ENCODE peak calls at places on chromosome 5, in five cellular contexts. A is activated naive CD4-positive, alpha-beta T cell treated with Interleukin-2 at 50 U/mL for 16 hours; Q is C1 segment of cervical spinal cord; R is astrocyte; F is GM13977. C is an unnamed sample.

GRCh38 chr5:81750308-81751008 is 439 bp downstream of the SSBP2 start:
- DNase-seq in F (peak), Q (no peak), A (peak), R (no peak), C (no peak)

GRCh38 chr5:22577006-22577405 is 276.1 kb downstream of the CDH12 start:
- DNase-seq in R (no peak), A (no peak), F (no peak), Q (no peak), C (no peak)

GRCh38 chr5:110727025-110727314 is 499 bp upstream of the TMEM232 start:
- DNase-seq in A (no peak), R (no peak), F (no peak), Q (no peak), C (no peak)

GRCh38 chr5:95709967-95710650 is 21.0 kb upstream of the RHOBTB3 start:
- DNase-seq in R (no peak), A (no peak), Q (no peak), F (no peak), C (no peak)

GRCh38 chr5:115296130-115296997 is at the start of gene CCDC112:
- DNase-seq in Q (peak), A (peak), R (peak), F (peak), C (peak)

GRCh38 chr5:180872419-180872818 is 11.3 kb upstream of the ZFP62 start:
- DNase-seq in A (no peak), F (no peak), R (no peak), Q (no peak), C (no peak)

GRCh38 chr5:169161022-169161680 is 139.8 kb downstream of the SLIT3 start:
- DNase-seq in R (peak), A (no peak), Q (no peak), F (no peak), C (no peak)

GRCh38 chr5:35651002-35651756 is 33.5 kb downstream of the SPEF2 start:
- DNase-seq in Q (no peak), A (peak), F (peak), R (peak), C (peak)

GRCh38 chr5:179700401-179700918 is 1.7 kb downstream of the CANX start:
- DNase-seq in R (peak), Q (no peak), A (no peak), F (no peak), C (no peak)

GRCh38 chr5:82107277-82107676 is 135.5 kb downstream of the ATG10 start:
- DNase-seq in A (no peak), Q (no peak), F (no peak), R (peak), C (no peak)

GRCh38 chr5:139852696-139853095 is 57.1 kb downstream of the PSD2 start:
- DNase-seq in Q (no peak), A (no peak), R (no peak), F (no peak), C (no peak)

GRCh38 chr5:10452768-10453331 is 11.2 kb downstream of the ROPN1L start:
- DNase-seq in Q (no peak), R (peak), F (peak), A (no peak), C (peak)

GRCh38 chr5:157516626-157517325 is 56.8 kb downstream of the NIPAL4 start:
- DNase-seq in F (no peak), R (peak), A (no peak), Q (no peak), C (no peak)

GRCh38 chr5:119578937-119579336 is 50.4 kb upstream of the FAM170A start:
- DNase-seq in R (no peak), Q (no peak), A (no peak), F (no peak), C (peak)

GRCh38 chr5:141512390-141513020 is 23.6 kb downstream of the PCDHGC5 start:
- DNase-seq in R (peak), F (peak), Q (no peak), A (peak), C (peak)

GRCh38 chr5:13994606-13995336 is 50.3 kb upstream of the DNAH5 start:
- DNase-seq in R (no peak), F (no peak), Q (no peak), A (no peak), C (peak)

GRCh38 chr5:115461506-115462290 is 82.9 kb downstream of the FEM1C start:
- DNase-seq in F (no peak), Q (no peak), R (peak), A (no peak), C (no peak)

GRCh38 chr5:18068851-18069250 is 434.6 kb downstream of the TAF11L14 start:
- DNase-seq in R (no peak), F (no peak), A (no peak), Q (no peak), C (no peak)

GRCh38 chr5:525164-525761 is 1.0 kb upstream of the SLC9A3 start:
- DNase-seq in Q (no peak), F (no peak), A (no peak), R (no peak), C (no peak)

GRCh38 chr5:53406630-53407316 is 73.7 kb upstream of the FST start:
- DNase-seq in A (no peak), F (no peak), R (peak), Q (no peak), C (no peak)

GRCh38 chr5:128202320-128202719 is 118.8 kb downstream of the SLC12A2 start:
- DNase-seq in A (no peak), R (no peak), Q (no peak), F (no peak), C (no peak)

GRCh38 chr5:72508241-72509170 is 1.3 kb upstream of the ZNF366 start:
- DNase-seq in F (peak), R (no peak), A (no peak), Q (no peak), C (peak)

GRCh38 chr5:178227138-178227659 is 5.4 kb downstream of the PHYKPL start:
- DNase-seq in F (no peak), R (peak), A (no peak), Q (no peak), C (no peak)

GRCh38 chr5:79285833-79286232 is 49.9 kb downstream of the JMY start:
- DNase-seq in F (no peak), Q (no peak), A (no peak), R (no peak), C (no peak)

GRCh38 chr5:7010578-7010977 is 297.3 kb downstream of the TENT4A start:
- DNase-seq in R (no peak), A (no peak), F (no peak), Q (no peak), C (no peak)

GRCh38 chr5:124746916-124747769 is 704 bp upstream of the ZNF608 start:
- DNase-seq in F (peak), A (no peak), Q (peak), R (peak), C (peak)

GRCh38 chr5:149681922-149682321 is 48.2 kb upstream of the PPARGC1B start:
- DNase-seq in F (no peak), R (no peak), Q (no peak), A (no peak), C (no peak)

GRCh38 chr5:177309351-177310191 is 2.1 kb downstream of the MXD3 start:
- DNase-seq in F (peak), Q (no peak), A (peak), R (peak), C (no peak)

GRCh38 chr5:178334856-178335255 is 102.3 kb upstream of the PHYKPL start:
- DNase-seq in A (no peak), F (no peak), R (no peak), Q (no peak), C (no peak)

GRCh38 chr5:92019376-92019990 is 636.4 kb upstream of the ARRDC3 start:
- DNase-seq in Q (no peak), A (no peak), R (peak), F (no peak), C (no peak)

GRCh38 chr5:387491-388265 is 55.3 kb upstream of the EXOC3 start:
- DNase-seq in R (no peak), A (no peak), Q (no peak), F (no peak), C (no peak)

GRCh38 chr5:118243613-118244012 is 744.7 kb downstream of the DTWD2 start:
- DNase-seq in R (no peak), F (no peak), Q (no peak), A (no peak), C (no peak)

GRCh38 chr5:142830241-142831018 is 60.3 kb downstream of the ARHGAP26 start:
- DNase-seq in R (peak), A (no peak), Q (no peak), F (no peak), C (no peak)

GRCh38 chr5:153903321-153903720 is 135.4 kb downstream of the FAM114A2 start:
- DNase-seq in Q (no peak), F (no peak), A (no peak), R (no peak), C (no peak)

GRCh38 chr5:173514666-173515065 is 101.8 kb downstream of the BOD1 start:
- DNase-seq in F (no peak), A (no peak), R (no peak), Q (no peak), C (no peak)